ENCODE peak calls at places on chromosome 15, in six cellular contexts. V is RWPE1; U is RKO; H is activated CD4-positive, alpha-beta T cell treated with anti-CD3 and anti-CD28 coated beads, Interleukin-2, amount 50 U/mL, for 24 hours; K is iris pigment epithelial cell; L is HCT116. T is an unnamed sample.

GRCh38 chr15:61682891-61683500 is 377.3 kb downstream of the VPS13C start:
- DNase-seq in L (no peak), U (no peak), K (no peak), V (no peak), H (no peak), T (no peak)

GRCh38 chr15:58232273-58233065 is 94.3 kb downstream of the AQP9 start:
- DNase-seq in U (peak), L (no peak), V (no peak), K (no peak), H (no peak), T (no peak)

GRCh38 chr15:58777107-58777506 is 6.0 kb downstream of the MINDY2 start:
- DNase-seq in K (no peak), U (no peak), H (no peak), L (no peak), V (no peak), T (no peak)

GRCh38 chr15:97087337-97087736 is 756.8 kb downstream of the NR2F2 start:
- DNase-seq in K (no peak), L (no peak), U (no peak), H (no peak), V (no peak), T (no peak)

GRCh38 chr15:27897481-27897880 is 201.6 kb downstream of the OCA2 start:
- DNase-seq in U (no peak), L (no peak), K (no peak), H (no peak), V (no peak), T (no peak)

GRCh38 chr15:77454265-77454664 is 33.6 kb downstream of the HMG20A start:
- DNase-seq in K (peak), V (no peak), U (no peak), H (no peak), L (no peak), T (no peak)

GRCh38 chr15:55496716-55497115 is 11.3 kb downstream of the DNAAF4 start:
- DNase-seq in H (no peak), U (no peak), K (no peak), L (no peak), V (no peak), T (no peak)

GRCh38 chr15:89654847-89655805 is at the start of gene KIF7:
- DNase-seq in V (peak), K (peak), U (peak), H (no peak), L (no peak), T (peak)

GRCh38 chr15:51884517-51885236 is 55.2 kb downstream of the TMOD3 start:
- DNase-seq in U (peak), K (no peak), L (no peak), V (no peak), H (no peak), T (no peak)

GRCh38 chr15:65916041-65916663 is 46.9 kb downstream of the RAB11A start:
- DNase-seq in V (no peak), K (no peak), L (no peak), U (no peak), H (no peak), T (no peak)

GRCh38 chr15:70269991-70270751 is 172.5 kb upstream of the TLE3 start:
- DNase-seq in V (no peak), L (no peak), H (no peak), K (peak), U (no peak), T (peak)